ENCODE peak calls at places on chromosomes 7 and 10, in ten cellular contexts. A is Caki2; P is hepatocyte; L is CD4-positive, alpha-beta T cell; X is activated CD4-positive, CD25-positive, alpha-beta regulatory T cell; T is B cell; I is IMR-90; Q is spleen; U is Daoy; Y is amygdala. W is an unnamed sample.

GRCh38 chr10:97060441-97061084 is 125.2 kb downstream of the SLIT1 start:
- DNase-seq in A (no peak), P (no peak), L (no peak), X (no peak), T (no peak), I (peak), Q (peak), U (no peak), Y (no peak), W (no peak)

GRCh38 chr10:47444047-47444446 is 39.9 kb downstream of the ANXA8 start:
- DNase-seq in A (no peak), P (no peak), L (no peak), X (no peak), T (no peak), I (no peak), Q (no peak), U (no peak), Y (no peak), W (no peak)

GRCh38 chr10:84548869-84549268 is 220.5 kb downstream of the CCSER2 start:
- DNase-seq in A (no peak), P (no peak), L (no peak), X (no peak), T (no peak), I (no peak), Q (no peak), U (no peak), Y (no peak), W (no peak)

GRCh38 chr10:114437456-114438292 is 33.4 kb upstream of the AFAP1L2 start:
- DNase-seq in A (peak), P (peak), L (no peak), X (no peak), T (no peak), I (peak), Q (no peak), U (peak), Y (no peak), W (no peak)

GRCh38 chr10:51857326-51857725 is 157.9 kb upstream of the CSTF2T start:
- DNase-seq in A (no peak), P (no peak), L (no peak), X (no peak), T (no peak), I (no peak), Q (no peak), U (no peak), Y (no peak), W (no peak)

GRCh38 chr7:21089653-21090052 is 303.0 kb upstream of the SP8 start:
- DNase-seq in A (no peak), P (no peak), L (no peak), X (no peak), T (no peak), I (no peak), Q (no peak), U (no peak), Y (no peak), W (no peak)

GRCh38 chr7:7201583-7202374 is 19.4 kb downstream of the C1GALT1 start:
- DNase-seq in A (no peak), P (peak), L (peak), X (no peak), T (peak), I (no peak), Q (peak), U (no peak), Y (no peak), W (peak)

GRCh38 chr7:4830176-4830575 is 31.7 kb downstream of the PAPOLB start:
- DNase-seq in A (peak), P (peak), L (peak), X (no peak), T (peak), I (peak), Q (no peak), U (peak), Y (no peak), W (peak)

W was measured in kidney epithelial cell.